ENCODE peak calls at places on chromosome 7, in six cellular contexts. K is fibroblast of pulmonary artery, P is H1, F is astrocyte, S is Panc1, D is brain microvascular endothelial cell. J is an unnamed sample.

GRCh38 chr7:12518920-12519681 is 51.4 kb upstream of the SCIN start:
- DNase-seq in D (no peak), K (peak; percentile 9), P (peak; percentile 75), F (no peak), S (no peak), J (no peak)

GRCh38 chr7:35003679-35004278 is 33.5 kb downstream of the DPY19L1 start:
- DNase-seq in F (peak; percentile 90), K (peak; percentile 92), S (peak; percentile 55), P (no peak), D (peak; percentile 92), J (no peak)

GRCh38 chr7:41630741-41631140 is 72.1 kb downstream of the INHBA start:
- DNase-seq in D (no peak), K (no peak), P (no peak), F (no peak), S (no peak), J (no peak)

GRCh38 chr7:47581821-47582747 is at the start of gene TNS3:
- DNase-seq in F (no peak), K (peak; percentile 51), P (peak; percentile 78), D (no peak), S (no peak), J (no peak)

GRCh38 chr7:67413670-67414069 is 417.0 kb downstream of the TYW1 start:
- DNase-seq in F (no peak), P (no peak), D (no peak), S (no peak), K (no peak), J (no peak)

GRCh38 chr7:44581426-44581906 is 565 bp downstream of the TMED4 start:
- DNase-seq in F (no peak), K (no peak), S (no peak), P (no peak), D (no peak), J (peak; percentile 25)

GRCh38 chr7:112079671-112080070 is 126.5 kb downstream of the DOCK4 start:
- DNase-seq in D (peak; percentile 20), P (no peak), F (no peak), S (no peak), K (peak; percentile 44), J (no peak)

GRCh38 chr7:123004931-123005330 is 9.4 kb upstream of the TAS2R16 start:
- DNase-seq in K (peak; percentile 21), F (peak; percentile 49), D (peak; percentile 41), S (no peak), P (no peak), J (no peak)

GRCh38 chr7:11607676-11608075 is 224.3 kb downstream of the THSD7A start:
- DNase-seq in K (peak; percentile 34), S (no peak), F (no peak), P (no peak), D (no peak), J (no peak)

GRCh38 chr7:50792342-50793114 is 9.8 kb upstream of the GRB10 start:
- DNase-seq in F (peak; percentile 57), S (no peak), P (no peak), D (peak; percentile 51), K (peak; percentile 64), J (no peak)

GRCh38 chr7:101164071-101164840 is 1.1 kb downstream of the VGF start:
- DNase-seq in D (no peak), F (peak; percentile 51), P (peak; percentile 85), S (no peak), K (peak; percentile 66), J (no peak)

GRCh38 chr7:113256883-113257531 is 138.7 kb upstream of the SMIM30 start:
- DNase-seq in K (peak; percentile 9), F (no peak), S (no peak), P (no peak), D (no peak), J (no peak)

GRCh38 chr7:7265057-7265456 is 82.7 kb downstream of the C1GALT1 start:
- DNase-seq in S (no peak), P (no peak), D (peak; percentile 23), K (peak; percentile 45), F (peak; percentile 27), J (no peak)

GRCh38 chr7:47497367-47498096 is 84.4 kb downstream of the TNS3 start:
- DNase-seq in S (no peak), D (no peak), F (no peak), K (no peak), P (no peak), J (no peak)

GRCh38 chr7:27192546-27193334 is 7.2 kb downstream of the HOXA13 start:
- DNase-seq in P (peak; percentile 68), D (no peak), K (no peak), S (no peak), F (no peak), J (no peak)
- H3K4me3 ChIP-seq in P (peak overlapping the region; percentile 26), D (no peak overlapping the region), K (peak overlapping the region; percentile 3), S (no peak overlapping the region), F (no peak overlapping the region), J (no peak overlapping the region)

GRCh38 chr7:1939434-1940401 is 269.6 kb downstream of the ELFN1 start:
- DNase-seq in D (no peak), F (no peak), S (no peak), K (no peak), P (no peak), J (peak; percentile 24)

GRCh38 chr7:1941464-1942025 is 271.5 kb downstream of the ELFN1 start:
- DNase-seq in S (no peak), F (no peak), K (no peak), P (no peak), D (no peak), J (no peak)

GRCh38 chr7:1940863-1941262 is 270.8 kb downstream of the ELFN1 start:
- DNase-seq in F (no peak), D (no peak), P (no peak), K (no peak), S (no peak), J (no peak)

GRCh38 chr7:1938788-1939433 is 268.8 kb downstream of the ELFN1 start:
- DNase-seq in D (no peak), S (no peak), K (no peak), P (no peak), F (no peak), J (no peak)

GRCh38 chr7:1940402-1940786 is 270.3 kb downstream of the ELFN1 start:
- DNase-seq in P (no peak), S (no peak), D (peak; percentile 64), K (peak; percentile 25), F (peak; percentile 55), J (peak; percentile 94)
- H3K4me3 ChIP-seq in P (no peak overlapping the region), S (no peak overlapping the region), D (peak overlapping the region; percentile 12), K (no peak overlapping the region), F (no peak overlapping the region), J (peak overlapping the region; percentile 65)

GRCh38 chr7:42911482-42912447 is at the start of gene C7orf25:
- DNase-seq in P (peak; percentile 98), S (peak; percentile 76), D (peak; percentile 89), K (peak; percentile 95), F (peak; percentile 83), J (peak; percentile 93)

GRCh38 chr7:42913591-42913990 is 1.7 kb upstream of the C7orf25 start:
- DNase-seq in D (no peak), P (no peak), F (peak; percentile 90), K (peak; percentile 95), S (no peak), J (no peak)

GRCh38 chr7:42914009-42914725 is 2.3 kb upstream of the C7orf25 start:
- DNase-seq in S (no peak), K (peak; percentile 94), F (peak; percentile 83), P (no peak), D (no peak), J (no peak)

GRCh38 chr7:42907316-42907715 is 4.6 kb downstream of the C7orf25 start:
- DNase-seq in P (no peak), F (peak; percentile 33), D (no peak), S (no peak), K (peak; percentile 37), J (no peak)

GRCh38 chr7:42910306-42910705 is 1.6 kb downstream of the C7orf25 start:
- DNase-seq in S (no peak), P (no peak), D (no peak), K (no peak), F (no peak), J (no peak)
- H3K4me3 ChIP-seq in S (no peak overlapping the region), P (no peak overlapping the region), D (no peak overlapping the region), K (peak overlapping the region; percentile 82), F (no peak overlapping the region), J (no peak overlapping the region)

DNA sequence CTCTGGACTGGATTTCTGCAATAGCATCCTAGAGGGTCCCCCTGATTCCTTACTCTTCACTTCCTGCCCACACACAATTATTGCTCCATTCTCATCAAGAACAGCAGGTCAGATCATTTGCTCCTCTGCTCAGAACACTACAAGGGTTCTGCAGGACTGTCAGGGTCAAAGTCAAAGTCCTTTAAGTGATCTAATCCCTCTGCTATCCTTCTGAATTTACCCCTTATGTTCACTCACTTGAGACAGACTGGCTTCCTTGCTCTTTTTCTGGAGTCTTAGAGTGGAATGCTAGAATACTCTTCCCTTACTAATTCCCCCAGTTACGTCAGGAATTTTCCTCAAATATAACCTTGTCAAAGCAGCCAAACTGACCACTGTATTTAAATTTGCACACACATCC is 7.5 kb upstream of the POT1 start:
- DNase-seq in K (no peak), F (no peak), S (no peak), P (no peak), D (no peak), J (no peak)
- H3K4me3 ChIP-seq in K (no peak overlapping the region), F (no peak overlapping the region), S (no peak overlapping the region), P (no peak overlapping the region), D (no peak overlapping the region), J (no peak overlapping the region)

GRCh38 chr7:94394399-94395140 is at the start of gene COL1A2:
- DNase-seq in D (peak; percentile 96), S (no peak), F (peak; percentile 98), P (peak; percentile 79), K (peak; percentile 98), J (no peak)
- H3K4me3 ChIP-seq in D (peak within 1 kb of the TSS; percentile 94), S (no peak within 1 kb of the TSS), F (peak within 1 kb of the TSS; percentile 97), P (peak within 1 kb of the TSS; percentile 66), K (peak within 1 kb of the TSS; percentile 96), J (peak within 1 kb of the TSS; percentile 23)

GRCh38 chr7:147513451-147513850 is 1077.1 kb upstream of the C7orf33 start:
- DNase-seq in K (no peak), F (no peak), D (no peak), P (no peak), S (no peak), J (no peak)

GRCh38 chr7:147510913-147511312 is 1079.7 kb upstream of the C7orf33 start:
- DNase-seq in F (peak; percentile 44), D (peak; percentile 67), P (no peak), K (peak; percentile 54), S (peak; percentile 28), J (no peak)

GRCh38 chr7:147509859-147510542 is 1080.6 kb upstream of the C7orf33 start:
- DNase-seq in F (peak; percentile 33), K (peak; percentile 40), S (no peak), D (peak; percentile 13), P (no peak), J (no peak)

DNA sequence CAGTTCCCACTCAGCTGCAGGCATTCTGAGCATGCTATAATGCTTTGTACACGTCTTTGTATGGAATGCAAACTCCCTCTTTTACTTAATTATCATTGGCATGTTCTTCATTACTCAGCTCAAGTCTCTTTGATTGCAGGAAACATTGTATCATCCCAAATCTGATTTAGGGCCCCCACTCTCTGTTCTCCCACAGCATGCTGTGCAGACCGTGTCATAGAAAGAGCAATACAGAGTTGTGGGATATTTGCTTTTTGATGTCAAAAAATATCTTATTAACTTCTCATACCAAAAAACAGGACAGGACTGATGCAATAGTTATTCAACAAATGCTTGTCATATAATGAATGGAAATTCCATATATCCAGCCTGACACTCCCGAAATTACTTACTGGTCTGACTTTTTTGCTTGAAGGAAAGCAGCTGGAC is 1081.5 kb upstream of the C7orf33 start:
- DNase-seq in F (peak; percentile 35), P (no peak), S (no peak), D (peak; percentile 7), K (peak; percentile 70), J (no peak)
- H3K4me3 ChIP-seq in F (no peak overlapping the region), P (no peak overlapping the region), S (no peak overlapping the region), D (no peak overlapping the region), K (no peak overlapping the region), J (no peak overlapping the region)